ENCODE peak calls at places on chromosomes 11 and 22, in eight cellular contexts. Q, S, F, P, D, E, L and U are unnamed samples.

GRCh38 chr22:26777402-26777801 is 120.0 kb downstream of the MIAT start:
- DNase-seq in Q (no peak), S (peak; percentile 57), F (no peak), P (no peak), D (no peak), E (no peak), L (peak; percentile 61), U (no peak)

GRCh38 chr11:102494216-102494615 is 36.3 kb downstream of the MMP7 start:
- DNase-seq in Q (no peak), S (no peak), F (no peak), P (no peak), D (no peak), E (no peak), L (no peak), U (no peak)

GRCh38 chr11:57812634-57813033 is 51.0 kb downstream of the CTNND1 start:
- DNase-seq in Q (no peak), S (no peak), F (no peak), P (no peak), D (no peak), E (no peak), L (no peak), U (no peak)

GRCh38 chr11:107732327-107733051 is 20.6 kb upstream of the SLN start:
- DNase-seq in Q (no peak), S (no peak), F (no peak), P (no peak), D (no peak), E (no peak), L (no peak), U (no peak)

GRCh38 chr22:35914665-35915476 is 113.8 kb downstream of the RBFOX2 start:
- DNase-seq in Q (peak; percentile 64), S (peak; percentile 95), F (no peak), P (peak; percentile 50), D (no peak), E (peak; percentile 81), L (peak; percentile 61), U (peak; percentile 45)

GRCh38 chr22:19984851-19985811 is 31.5 kb downstream of the ARVCF start:
- DNase-seq in Q (no peak), S (no peak), F (no peak), P (no peak), D (no peak), E (no peak), L (peak; percentile 45), U (no peak)

GRCh38 chr11:59706518-59707285 is 6.9 kb downstream of the OR10V1 start:
- DNase-seq in Q (peak; percentile 8), S (no peak), F (no peak), P (no peak), D (no peak), E (peak; percentile 7), L (no peak), U (no peak)

GRCh38 chr11:47280099-47280498 is 10.2 kb downstream of the MADD start:
- DNase-seq in Q (no peak), S (no peak), F (no peak), P (no peak), D (no peak), E (no peak), L (no peak), U (no peak)

GRCh38 chr11:65778431-65778900 is 2.3 kb downstream of the AP5B1 start:
- DNase-seq in Q (no peak), S (no peak), F (no peak), P (no peak), D (no peak), E (no peak), L (no peak), U (no peak)

GRCh38 chr11:100791873-100792272 is 104.8 kb downstream of the ARHGAP42 start:
- DNase-seq in Q (no peak), S (peak; percentile 35), F (no peak), P (no peak), D (no peak), E (no peak), L (no peak), U (no peak)

GRCh38 chr11:125410091-125410490 is 86.0 kb downstream of the FEZ1 start:
- DNase-seq in Q (peak; percentile 67), S (no peak), F (no peak), P (peak; percentile 22), D (no peak), E (no peak), L (no peak), U (no peak)

GRCh38 chr11:11975201-11976092 is 33.0 kb downstream of the DKK3 start:
- DNase-seq in Q (no peak), S (no peak), F (no peak), P (no peak), D (peak; percentile 49), E (no peak), L (no peak), U (no peak)

GRCh38 chr11:15864021-15864805 is 492.1 kb downstream of the SOX6 start:
- DNase-seq in Q (no peak), S (no peak), F (no peak), P (no peak), D (no peak), E (no peak), L (no peak), U (no peak)

GRCh38 chr22:39493759-39494158 is 8.3 kb upstream of the MIEF1 start:
- DNase-seq in Q (peak; percentile 95), S (no peak), F (no peak), P (no peak), D (no peak), E (no peak), L (no peak), U (no peak)

GRCh38 chr11:42967653-42968052 is 344.1 kb upstream of the API5 start:
- DNase-seq in Q (no peak), S (no peak), F (no peak), P (no peak), D (no peak), E (no peak), L (no peak), U (no peak)

GRCh38 chr22:37681556-37682049 is 4.5 kb upstream of the NOL12 start:
- DNase-seq in Q (peak; percentile 75), S (no peak), F (peak; percentile 71), P (peak; percentile 71), D (peak; percentile 77), E (peak; percentile 84), L (peak; percentile 74), U (peak; percentile 71)

GRCh38 chr11:123325535-123325934 is 104.5 kb upstream of the GRAMD1B start:
- DNase-seq in Q (no peak), S (no peak), F (no peak), P (no peak), D (no peak), E (no peak), L (no peak), U (no peak)

GRCh38 chr22:37318255-37319109 is 36.2 kb downstream of the CYTH4 start:
- DNase-seq in Q (no peak), S (no peak), F (no peak), P (no peak), D (no peak), E (no peak), L (no peak), U (no peak)

GRCh38 chr22:42962295-42963230 is 52.4 kb downstream of the PACSIN2 start:
- DNase-seq in Q (no peak), S (no peak), F (no peak), P (no peak), D (no peak), E (peak; percentile 64), L (peak; percentile 63), U (no peak)

GRCh38 chr11:65290448-65291165 is 24.1 kb upstream of the CDC42EP2 start:
- DNase-seq in Q (peak; percentile 63), S (no peak), F (no peak), P (no peak), D (no peak), E (peak; percentile 93), L (peak; percentile 94), U (no peak)

GRCh38 chr11:48228761-48229160 is 12.2 kb downstream of the OR4B1 start:
- DNase-seq in Q (no peak), S (no peak), F (no peak), P (no peak), D (no peak), E (no peak), L (no peak), U (no peak)

GRCh38 chr11:72631806-72632731 is 42.2 kb downstream of the PDE2A start:
- DNase-seq in Q (no peak), S (no peak), F (no peak), P (no peak), D (no peak), E (peak; percentile 49), L (no peak), U (no peak)

GRCh38 chr11:86446924-86447285 is 72.2 kb downstream of the CCDC81 start:
- DNase-seq in Q (no peak), S (no peak), F (no peak), P (no peak), D (no peak), E (no peak), L (no peak), U (no peak)

GRCh38 chr11:56967726-56968125 is 21.0 kb upstream of the OR5AK2 start:
- DNase-seq in Q (no peak), S (no peak), F (no peak), P (no peak), D (no peak), E (no peak), L (no peak), U (no peak)

GRCh38 chr11:14454861-14455632 is 44.6 kb downstream of the COPB1 start:
- DNase-seq in Q (peak; percentile 16), S (no peak), F (no peak), P (no peak), D (no peak), E (no peak), L (no peak), U (peak; percentile 24)

GRCh38 chr11:28838741-28839140 is 730.6 kb downstream of the METTL15 start:
- DNase-seq in Q (no peak), S (no peak), F (no peak), P (no peak), D (no peak), E (no peak), L (no peak), U (no peak)

GRCh38 chr11:86291466-86292262 is 10.4 kb upstream of the HIKESHI start:
- DNase-seq in Q (peak; percentile 40), S (no peak), F (peak; percentile 63), P (peak; percentile 50), D (no peak), E (peak; percentile 77), L (peak; percentile 56), U (no peak)

GRCh38 chr11:95093548-95093947 is 3.9 kb downstream of the ENDOD1 start:
- DNase-seq in Q (no peak), S (no peak), F (no peak), P (no peak), D (no peak), E (no peak), L (no peak), U (no peak)

GRCh38 chr22:21643533-21644357 is 1.6 kb downstream of the SDF2L1 start:
- DNase-seq in Q (no peak), S (no peak), F (no peak), P (no peak), D (no peak), E (peak; percentile 24), L (no peak), U (no peak)

GRCh38 chr22:23061471-23062280 is 8.6 kb upstream of the GNAZ start:
- DNase-seq in Q (no peak), S (no peak), F (no peak), P (no peak), D (peak; percentile 61), E (no peak), L (no peak), U (no peak)

GRCh38 chr22:29587938-29588699 is 7.2 kb upstream of the NIPSNAP1 start:
- DNase-seq in Q (peak; percentile 40), S (no peak), F (no peak), P (no peak), D (no peak), E (no peak), L (no peak), U (no peak)